ENCODE peak calls at places on chromosomes 11 and 22, in seven cellular contexts. F is tibial artery, H is GM12865, E is mucosa of descending colon, T is AG04449, M is osteoblast, W is thyroid gland. N is an unnamed sample.

GRCh38 chr11:15342163-15342562 is 227.4 kb downstream of the INSC start:
- DNase-seq in F (no peak), H (no peak), T (no peak), E (no peak), M (no peak), W (no peak), N (no peak)

GRCh38 chr11:64229090-64229958 is 1.0 kb upstream of the DNAJC4 start:
- DNase-seq in E (peak), F (no peak), H (no peak), M (no peak), T (no peak), W (no peak), N (no peak)

GRCh38 chr11:47215366-47215925 is 672 bp downstream of the DDB2 start:
- DNase-seq in M (no peak), F (no peak), T (no peak), W (no peak), E (no peak), H (peak), N (no peak)

GRCh38 chr11:73856001-73856663 is 20.5 kb downstream of the COA4 start:
- DNase-seq in W (no peak), E (no peak), T (no peak), H (no peak), M (no peak), F (no peak), N (no peak)

GRCh38 chr11:69301491-69302401 is 7.8 kb downstream of the MYEOV start:
- DNase-seq in W (peak), E (peak), M (peak), H (no peak), F (no peak), T (no peak), N (no peak)

GRCh38 chr11:46285594-46286033 is 8.2 kb downstream of the CREB3L1 start:
- DNase-seq in F (no peak), T (no peak), H (no peak), M (peak), E (peak), W (no peak), N (no peak)

GRCh38 chr22:29040385-29041275 is 21.0 kb downstream of the C22orf31 start:
- DNase-seq in T (peak), H (peak), E (no peak), M (peak), F (peak), W (peak), N (no peak)

GRCh38 chr11:96466607-96467006 is 76.8 kb downstream of the JRKL start:
- DNase-seq in W (no peak), F (no peak), T (no peak), H (no peak), M (no peak), E (no peak), N (no peak)

GRCh38 chr11:132704796-132705375 is 827.4 kb downstream of the OPCML start:
- DNase-seq in T (no peak), E (no peak), F (no peak), W (no peak), M (no peak), H (no peak), N (no peak)

GRCh38 chr11:76217653-76218160 is 11.4 kb upstream of the WNT11 start:
- DNase-seq in E (no peak), W (no peak), T (no peak), M (no peak), H (no peak), F (no peak), N (no peak)

GRCh38 chr11:114478768-114479167 is 39.5 kb downstream of the REXO2 start:
- DNase-seq in F (no peak), H (no peak), E (no peak), M (no peak), W (no peak), T (no peak), N (no peak)

GRCh38 chr11:27211370-27212127 is 151.5 kb downstream of the CCDC34 start:
- DNase-seq in W (no peak), M (peak), T (no peak), F (no peak), H (no peak), E (no peak), N (no peak)

GRCh38 chr22:38249301-38249700 is 23.5 kb downstream of the TMEM184B start:
- DNase-seq in H (no peak), T (no peak), F (no peak), M (no peak), E (no peak), W (no peak), N (no peak)

GRCh38 chr22:49916851-49917250 is 1.4 kb downstream of the ALG12 start:
- DNase-seq in F (no peak), M (peak), T (no peak), H (no peak), E (peak), W (no peak), N (no peak)

GRCh38 chr11:57647960-57648776 is 1.5 kb downstream of the YPEL4 start:
- DNase-seq in E (no peak), H (no peak), T (no peak), M (peak), F (no peak), W (peak), N (no peak)

GRCh38 chr22:44328326-44328725 is 15.6 kb upstream of the SHISAL1 start:
- DNase-seq in W (no peak), E (no peak), T (no peak), H (no peak), M (no peak), F (no peak), N (no peak)

GRCh38 chr11:102196816-102197215 is 86.6 kb downstream of the YAP1 start:
- DNase-seq in F (no peak), E (no peak), M (no peak), H (no peak), W (no peak), T (no peak), N (no peak)

GRCh38 chr11:130181295-130182272 is 22.0 kb downstream of the ST14 start:
- DNase-seq in T (peak), E (peak), F (no peak), H (peak), M (peak), W (peak), N (no peak)

GRCh38 chr11:76614471-76615183 is 55.9 kb downstream of the LRRC32 start:
- DNase-seq in M (peak), T (no peak), E (no peak), H (no peak), W (peak), F (peak), N (no peak)

GRCh38 chr11:60305906-60306619 is 21.0 kb upstream of the MS4A6E start:
- DNase-seq in W (no peak), H (no peak), F (no peak), T (no peak), M (no peak), E (no peak), N (no peak)

GRCh38 chr11:27153136-27153535 is 112.5 kb downstream of the BBOX1 start:
- DNase-seq in E (no peak), T (no peak), W (no peak), F (no peak), M (no peak), H (no peak), N (no peak)

GRCh38 chr11:133928628-133929059 is 28.1 kb downstream of the IGSF9B start:
- DNase-seq in T (no peak), M (no peak), E (no peak), W (no peak), H (no peak), F (no peak), N (no peak)

GRCh38 chr11:42841563-42841962 is 470.2 kb upstream of the API5 start:
- DNase-seq in E (no peak), T (no peak), M (no peak), H (no peak), F (no peak), W (no peak), N (no peak)

GRCh38 chr11:77053217-77054013 is 13.4 kb upstream of the CAPN5 start:
- DNase-seq in T (no peak), F (no peak), M (no peak), E (no peak), H (no peak), W (no peak), N (no peak)

GRCh38 chr11:67352546-67353316 is 615 bp downstream of the POLD4 start:
- DNase-seq in M (peak), E (no peak), T (no peak), F (no peak), W (no peak), H (peak), N (peak)

GRCh38 chr22:29004647-29005371 is 56.8 kb downstream of the C22orf31 start:
- DNase-seq in W (peak), F (no peak), H (no peak), E (peak), T (no peak), M (no peak), N (no peak)

GRCh38 chr11:27783701-27784355 is 83.6 kb upstream of the BDNF start:
- DNase-seq in H (no peak), F (no peak), M (no peak), T (no peak), W (no peak), E (no peak), N (no peak)

GRCh38 chr11:64870176-64870892 is 8.1 kb downstream of the EHD1 start:
- DNase-seq in F (peak), W (peak), T (no peak), H (peak), M (peak), E (no peak), N (no peak)

GRCh38 chr11:61639816-61640443 is 40.3 kb upstream of the DAGLA start:
- DNase-seq in W (no peak), H (no peak), M (no peak), T (no peak), E (no peak), F (no peak), N (no peak)

GRCh38 chr11:128877726-128878125 is 10.6 kb upstream of the KCNJ1 start:
- DNase-seq in M (no peak), F (no peak), H (no peak), W (no peak), E (no peak), T (no peak), N (no peak)

GRCh38 chr22:38317995-38318715 is 922 bp upstream of the CSNK1E start:
- DNase-seq in E (peak), F (peak), H (no peak), T (peak), W (peak), M (peak), N (no peak)

DNA sequence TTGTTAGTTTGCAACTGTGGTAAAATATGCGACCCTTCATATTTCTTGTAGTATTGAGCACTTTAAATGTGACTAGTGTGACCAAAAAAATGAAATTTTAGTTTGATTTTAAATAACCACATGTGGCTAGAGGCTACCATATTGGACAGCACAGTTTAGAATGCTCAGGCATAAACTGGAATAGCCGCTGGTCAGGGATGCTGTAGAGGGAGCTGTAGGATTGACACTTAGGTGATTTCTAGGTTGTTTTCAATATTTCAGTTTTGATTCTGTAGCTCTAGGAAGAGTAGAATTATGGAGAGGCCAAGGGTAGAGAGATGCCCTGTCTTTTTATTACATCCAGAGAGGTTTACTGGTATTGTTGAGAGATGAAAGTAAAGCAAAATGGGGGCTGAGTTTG is 10.8 kb upstream of the VSIG10L2 start:
- DNase-seq in M (peak), F (no peak), T (no peak), W (no peak), H (no peak), E (no peak), N (no peak)
- TF ChIP-seq CTCF in M (peak), F (no peak), T (no peak), W (no peak), H (no peak), E (no peak), N (no peak)

GRCh38 chr11:120832609-120833221 is 191.2 kb upstream of the TBCEL start:
- DNase-seq in F (no peak), H (no peak), M (peak), E (no peak), W (no peak), T (no peak), N (peak)
- TF ChIP-seq CTCF in F (no peak), H (no peak), M (no peak), E (no peak), W (no peak), T (no peak), N (no peak)

DNA sequence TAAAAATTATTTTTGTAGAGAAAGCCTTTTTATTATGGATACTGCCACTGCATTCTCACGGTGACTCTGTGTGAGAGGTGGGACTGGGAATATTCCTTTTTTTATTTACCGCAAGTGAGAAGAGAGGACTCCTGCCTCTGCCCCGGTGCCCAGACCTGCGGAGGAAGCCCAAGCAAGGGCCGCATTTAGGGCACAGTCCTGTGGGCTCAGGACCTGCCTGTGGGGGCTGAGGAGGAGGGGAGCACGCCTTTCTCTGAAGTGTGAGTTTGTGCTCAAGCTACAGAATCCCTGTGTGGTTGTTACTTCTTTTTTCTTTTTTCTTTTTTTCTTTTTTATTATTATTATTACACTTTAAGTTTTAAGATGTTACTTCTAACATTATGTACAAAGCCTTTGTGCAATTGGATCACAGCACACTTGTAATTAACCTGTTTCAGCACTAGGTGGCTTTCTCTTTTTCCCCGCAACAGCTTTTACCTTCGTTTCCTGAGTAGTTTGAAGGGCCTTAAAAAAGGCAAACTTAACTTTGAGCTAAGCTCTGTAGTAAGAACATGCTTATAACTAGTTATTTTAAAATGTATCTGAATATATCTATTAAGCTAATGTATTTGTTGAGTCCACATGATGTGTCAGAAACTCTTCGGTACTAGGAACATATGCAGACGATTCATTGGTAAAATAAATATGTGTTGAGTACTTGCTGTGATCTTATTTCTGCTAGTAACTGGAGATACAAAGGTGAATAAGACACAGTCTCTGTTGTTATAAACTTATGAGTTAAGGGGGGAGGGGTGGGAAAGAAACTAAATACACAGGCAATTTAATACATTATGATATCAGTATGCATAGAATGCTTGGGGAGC is 18.3 kb downstream of the AMOTL1 start:
- DNase-seq in T (no peak), E (no peak), F (no peak), M (no peak), H (peak), W (no peak), N (no peak)
- TF ChIP-seq CTCF in T (peak), E (peak), F (peak), M (peak), H (peak), W (peak), N (peak)

GRCh38 chr22:27296091-27296675 is 505.4 kb downstream of the MN1 start:
- DNase-seq in E (no peak), T (no peak), F (no peak), M (no peak), H (no peak), W (no peak), N (no peak)

GRCh38 chr22:27299181-27300085 is 502.1 kb downstream of the MN1 start:
- DNase-seq in W (no peak), H (no peak), M (no peak), F (no peak), E (no peak), T (no peak), N (no peak)

GRCh38 chr22:27297125-27297524 is 504.4 kb downstream of the MN1 start:
- DNase-seq in M (no peak), F (no peak), E (no peak), W (no peak), H (no peak), T (no peak), N (no peak)

GRCh38 chr22:27300661-27301285 is 500.8 kb downstream of the MN1 start:
- DNase-seq in W (no peak), H (no peak), F (no peak), E (no peak), T (no peak), M (no peak), N (no peak)

GRCh38 chr22:27298387-27299141 is 503.0 kb downstream of the MN1 start:
- DNase-seq in E (no peak), T (no peak), H (no peak), F (no peak), M (no peak), W (no peak), N (no peak)
- TF ChIP-seq CTCF in E (no peak), T (no peak), H (no peak), F (no peak), M (no peak), W (no peak), N (no peak)

GRCh38 chr22:35631597-35631996 is 14.5 kb upstream of the MB start:
- DNase-seq in W (peak), H (peak), T (no peak), E (peak), F (no peak), M (no peak), N (no peak)
- TF ChIP-seq CTCF in W (peak), H (peak), T (peak), E (peak), F (no peak), M (peak), N (peak)

GRCh38 chr11:19800714-19801519 is 88.3 kb downstream of the NAV2 start:
- DNase-seq in E (no peak), M (no peak), W (no peak), T (no peak), F (no peak), H (no peak), N (no peak)
- TF ChIP-seq CTCF in E (no peak), M (no peak), W (no peak), T (no peak), F (no peak), H (no peak), N (no peak)

N was measured in D721Med.